ENCODE peak calls at places on chromosomes 7 and 10, in seven cellular contexts. One of them, this sample, is unnamed. For H3K36me3, the result is how much of the 10 kb centered on the place peaks cover.

GRCh38 chr7:63077841-63078240 is 920.8 kb upstream of the ZNF722 start:
- DNase-seq in Panc1: no peak
- DNase-seq in psoas muscle: no peak
- DNase-seq in lung: peak
- DNase-seq in BJ: no peak
- DNase-seq in suprapubic skin: no peak
- DNase-seq in thoracic aorta: no peak
- DNase-seq in this sample: no peak

GRCh38 chr7:13727279-13727678 is 262.2 kb downstream of the ETV1 start:
- DNase-seq in Panc1: no peak
- DNase-seq in thoracic aorta: no peak
- DNase-seq in psoas muscle: no peak
- DNase-seq in BJ: no peak
- DNase-seq in suprapubic skin: no peak
- DNase-seq in lung: peak
- DNase-seq in this sample: no peak

GRCh38 chr7:37352974-37353948 is 95.4 kb downstream of the ELMO1 start:
- DNase-seq in Panc1: peak
- DNase-seq in thoracic aorta: no peak
- DNase-seq in suprapubic skin: no peak
- DNase-seq in BJ: no peak
- DNase-seq in psoas muscle: no peak
- DNase-seq in lung: no peak
- DNase-seq in this sample: no peak

GRCh38 chr7:93935112-93935511 is 13.6 kb downstream of the GNG11 start:
- DNase-seq in BJ: no peak
- DNase-seq in psoas muscle: no peak
- DNase-seq in Panc1: no peak
- DNase-seq in lung: no peak
- DNase-seq in thoracic aorta: no peak
- DNase-seq in suprapubic skin: no peak
- DNase-seq in this sample: no peak

GRCh38 chr10:116757246-116757645 is 14.9 kb upstream of the HSPA12A start:
- DNase-seq in psoas muscle: no peak
- DNase-seq in thoracic aorta: no peak
- DNase-seq in suprapubic skin: no peak
- DNase-seq in BJ: no peak
- DNase-seq in Panc1: no peak
- DNase-seq in lung: no peak
- DNase-seq in this sample: no peak

GRCh38 chr10:84201244-84201606 is 6.9 kb downstream of the CDHR1 start:
- DNase-seq in suprapubic skin: no peak
- DNase-seq in psoas muscle: no peak
- DNase-seq in lung: no peak
- DNase-seq in Panc1: no peak
- DNase-seq in thoracic aorta: no peak
- DNase-seq in BJ: no peak
- DNase-seq in this sample: no peak

GRCh38 chr7:79293655-79294142 is 159.8 kb downstream of the MAGI2 start:
- DNase-seq in BJ: no peak
- DNase-seq in suprapubic skin: no peak
- DNase-seq in thoracic aorta: no peak
- DNase-seq in psoas muscle: no peak
- DNase-seq in Panc1: peak
- DNase-seq in lung: peak
- DNase-seq in this sample: no peak

GRCh38 chr10:80462986-80463741 is 9.1 kb downstream of the TSPAN14 start:
- DNase-seq in psoas muscle: no peak
- DNase-seq in thoracic aorta: no peak
- DNase-seq in suprapubic skin: no peak
- DNase-seq in lung: no peak
- DNase-seq in BJ: peak
- DNase-seq in Panc1: no peak
- DNase-seq in this sample: no peak

GRCh38 chr7:141203177-141203576 is 129.3 kb downstream of the TMEM178B start:
- DNase-seq in BJ: no peak
- DNase-seq in suprapubic skin: no peak
- DNase-seq in thoracic aorta: no peak
- DNase-seq in psoas muscle: no peak
- DNase-seq in lung: no peak
- DNase-seq in Panc1: no peak
- DNase-seq in this sample: no peak

GRCh38 chr10:51273572-51273971 is 199.3 kb downstream of the PRKG1 start:
- DNase-seq in BJ: no peak
- DNase-seq in lung: no peak
- DNase-seq in thoracic aorta: no peak
- DNase-seq in Panc1: no peak
- DNase-seq in suprapubic skin: no peak
- DNase-seq in psoas muscle: no peak
- DNase-seq in this sample: no peak

GRCh38 chr7:96349572-96349971 is 27.7 kb upstream of the SLC25A13 start:
- DNase-seq in thoracic aorta: no peak
- DNase-seq in suprapubic skin: no peak
- DNase-seq in Panc1: no peak
- DNase-seq in psoas muscle: no peak
- DNase-seq in lung: no peak
- DNase-seq in BJ: no peak
- DNase-seq in this sample: no peak

GRCh38 chr7:41918597-41918996 is 215.7 kb upstream of the INHBA start:
- DNase-seq in Panc1: no peak
- DNase-seq in thoracic aorta: no peak
- DNase-seq in BJ: peak
- DNase-seq in lung: peak
- DNase-seq in suprapubic skin: no peak
- DNase-seq in psoas muscle: no peak
- DNase-seq in this sample: peak

GRCh38 chr10:133195096-133195495 is 34.9 kb upstream of the UTF1 start:
- DNase-seq in psoas muscle: no peak
- DNase-seq in thoracic aorta: no peak
- DNase-seq in BJ: no peak
- DNase-seq in Panc1: no peak
- DNase-seq in suprapubic skin: no peak
- DNase-seq in lung: no peak
- DNase-seq in this sample: no peak

GRCh38 chr10:2978111-2978510 is 89.2 kb upstream of the PFKP start:
- DNase-seq in Panc1: peak
- DNase-seq in thoracic aorta: no peak
- DNase-seq in psoas muscle: no peak
- DNase-seq in lung: no peak
- DNase-seq in suprapubic skin: no peak
- DNase-seq in BJ: no peak
- DNase-seq in this sample: no peak

GRCh38 chr7:96658011-96658391 is 51.6 kb downstream of the SEM1 start:
- DNase-seq in psoas muscle: no peak
- DNase-seq in lung: no peak
- DNase-seq in Panc1: no peak
- DNase-seq in suprapubic skin: no peak
- DNase-seq in thoracic aorta: no peak
- DNase-seq in BJ: no peak
- DNase-seq in this sample: no peak

GRCh38 chr7:151940048-151940845 is 16.0 kb upstream of the GALNTL5 start:
- DNase-seq in lung: no peak
- DNase-seq in BJ: peak
- DNase-seq in psoas muscle: peak
- DNase-seq in thoracic aorta: no peak
- DNase-seq in Panc1: peak
- DNase-seq in suprapubic skin: no peak
- DNase-seq in this sample: no peak

GRCh38 chr7:129872054-129872453 is 80.7 kb downstream of the UBE2H start:
- DNase-seq in thoracic aorta: no peak
- DNase-seq in Panc1: no peak
- DNase-seq in psoas muscle: no peak
- DNase-seq in BJ: no peak
- DNase-seq in lung: no peak
- DNase-seq in suprapubic skin: no peak
- DNase-seq in this sample: no peak

GRCh38 chr10:130662775-130663174 is 526.6 kb downstream of the GLRX3 start:
- DNase-seq in psoas muscle: no peak
- DNase-seq in Panc1: no peak
- DNase-seq in thoracic aorta: no peak
- DNase-seq in BJ: no peak
- DNase-seq in suprapubic skin: no peak
- DNase-seq in lung: no peak
- DNase-seq in this sample: no peak

GRCh38 chr10:60310746-60311145 is 78.9 kb downstream of the ANK3 start:
- DNase-seq in lung: no peak
- DNase-seq in thoracic aorta: no peak
- DNase-seq in psoas muscle: no peak
- DNase-seq in suprapubic skin: no peak
- DNase-seq in BJ: no peak
- DNase-seq in Panc1: no peak
- DNase-seq in this sample: no peak

GRCh38 chr7:94423865-94424264 is 29.2 kb downstream of the COL1A2 start:
- DNase-seq in thoracic aorta: no peak
- DNase-seq in lung: no peak
- DNase-seq in Panc1: no peak
- DNase-seq in BJ: peak
- DNase-seq in psoas muscle: no peak
- DNase-seq in suprapubic skin: no peak
- DNase-seq in this sample: no peak

GRCh38 chr7:143375298-143376034 is 5.7 kb upstream of the ZYX start:
- DNase-seq in BJ: no peak
- DNase-seq in suprapubic skin: no peak
- DNase-seq in Panc1: no peak
- DNase-seq in thoracic aorta: no peak
- DNase-seq in psoas muscle: no peak
- DNase-seq in lung: no peak
- DNase-seq in this sample: no peak

GRCh38 chr7:7125993-7126392 is 56.4 kb upstream of the C1GALT1 start:
- DNase-seq in psoas muscle: no peak
- DNase-seq in suprapubic skin: no peak
- DNase-seq in BJ: no peak
- DNase-seq in lung: no peak
- DNase-seq in thoracic aorta: no peak
- DNase-seq in Panc1: no peak
- DNase-seq in this sample: no peak

GRCh38 chr10:19169684-19170083 is 121.1 kb downstream of the MALRD1 start:
- DNase-seq in suprapubic skin: no peak
- DNase-seq in thoracic aorta: no peak
- DNase-seq in lung: no peak
- DNase-seq in BJ: no peak
- DNase-seq in Panc1: no peak
- DNase-seq in psoas muscle: no peak
- DNase-seq in this sample: peak

GRCh38 chr7:158733220-158733519 is 28.6 kb upstream of the NCAPG2 start:
- DNase-seq in psoas muscle: no peak
- DNase-seq in BJ: no peak
- DNase-seq in thoracic aorta: no peak
- DNase-seq in suprapubic skin: no peak
- DNase-seq in lung: no peak
- DNase-seq in Panc1: no peak
- DNase-seq in this sample: no peak
- H3K4me3 ChIP-seq in psoas muscle: no peak
- H3K4me3 ChIP-seq in BJ: no peak
- H3K4me3 ChIP-seq in thoracic aorta: no peak
- H3K4me3 ChIP-seq in suprapubic skin: no peak
- H3K4me3 ChIP-seq in lung: no peak
- H3K4me3 ChIP-seq in Panc1: no peak
- H3K4me3 ChIP-seq in this sample: no peak

GRCh38 chr10:78215645-78216044 is 182.0 kb downstream of the RPS24 start:
- DNase-seq in thoracic aorta: peak
- DNase-seq in BJ: peak
- DNase-seq in Panc1: no peak
- DNase-seq in suprapubic skin: peak
- DNase-seq in lung: no peak
- DNase-seq in psoas muscle: peak
- DNase-seq in this sample: no peak

GRCh38 chr10:78222096-78222790 is 188.6 kb downstream of the RPS24 start:
- DNase-seq in lung: no peak
- DNase-seq in BJ: no peak
- DNase-seq in psoas muscle: no peak
- DNase-seq in thoracic aorta: no peak
- DNase-seq in Panc1: no peak
- DNase-seq in suprapubic skin: no peak
- DNase-seq in this sample: no peak

GRCh38 chr10:78220781-78221180 is 187.1 kb downstream of the RPS24 start:
- DNase-seq in thoracic aorta: no peak
- DNase-seq in suprapubic skin: no peak
- DNase-seq in Panc1: no peak
- DNase-seq in BJ: no peak
- DNase-seq in lung: no peak
- DNase-seq in psoas muscle: no peak
- DNase-seq in this sample: no peak

GRCh38 chr10:78214931-78215330 is 181.3 kb downstream of the RPS24 start:
- DNase-seq in suprapubic skin: no peak
- DNase-seq in Panc1: no peak
- DNase-seq in thoracic aorta: no peak
- DNase-seq in psoas muscle: no peak
- DNase-seq in lung: no peak
- DNase-seq in BJ: no peak
- DNase-seq in this sample: no peak

GRCh38 chr10:78218833-78219490 is 185.3 kb downstream of the RPS24 start:
- DNase-seq in thoracic aorta: no peak
- DNase-seq in Panc1: no peak
- DNase-seq in BJ: no peak
- DNase-seq in psoas muscle: no peak
- DNase-seq in lung: no peak
- DNase-seq in suprapubic skin: no peak
- DNase-seq in this sample: no peak
- H3K36me3 ChIP-seq in thoracic aorta: under half
- H3K36me3 ChIP-seq in Panc1: under half
- H3K36me3 ChIP-seq in BJ: under half
- H3K36me3 ChIP-seq in psoas muscle: under half
- H3K36me3 ChIP-seq in lung: under half
- H3K36me3 ChIP-seq in suprapubic skin: under half
- H3K36me3 ChIP-seq in this sample: under half

DNA sequence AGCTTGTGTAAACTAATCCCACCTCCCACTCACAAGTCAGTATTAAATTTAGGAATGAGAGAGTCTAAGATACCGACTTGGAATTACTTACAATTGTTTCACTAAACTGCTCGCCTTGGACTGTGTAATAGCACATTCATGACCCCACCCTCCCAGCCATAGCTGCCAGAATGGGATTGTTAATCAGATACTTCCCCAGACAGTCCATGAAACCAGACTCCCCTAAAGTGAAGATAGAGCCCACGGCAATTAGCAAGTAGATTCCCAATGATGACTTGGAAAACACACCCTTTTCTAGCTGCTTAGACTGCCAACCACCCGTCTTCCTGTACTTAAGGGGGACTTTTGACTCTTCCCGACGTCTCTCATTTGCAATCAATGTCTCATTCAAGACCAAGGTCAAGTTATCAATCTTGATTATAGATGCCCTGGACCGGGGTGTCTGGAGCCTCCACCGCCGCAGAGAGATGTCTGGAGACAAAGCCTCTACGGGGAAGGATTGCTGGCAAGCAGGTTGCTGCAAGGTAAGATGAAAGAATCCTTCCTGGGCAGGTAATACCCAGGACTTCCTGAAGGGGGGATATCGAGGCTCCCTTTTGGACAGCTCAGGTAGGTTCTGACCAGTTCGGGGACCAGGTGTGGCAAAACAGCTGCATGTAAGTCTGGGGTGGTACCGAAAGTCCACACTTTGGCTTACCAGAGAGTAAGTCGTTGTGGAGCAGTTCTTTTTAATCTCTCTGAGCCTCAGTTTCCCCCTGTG is 12.6 kb upstream of the CUX1 start:
- DNase-seq in lung: no peak
- DNase-seq in BJ: no peak
- DNase-seq in suprapubic skin: no peak
- DNase-seq in psoas muscle: no peak
- DNase-seq in Panc1: no peak
- DNase-seq in thoracic aorta: no peak
- DNase-seq in this sample: no peak
- TF ChIP-seq CTCF in lung: no peak
- TF ChIP-seq CTCF in BJ: no peak
- TF ChIP-seq CTCF in suprapubic skin: peak
- TF ChIP-seq CTCF in psoas muscle: no peak
- TF ChIP-seq CTCF in Panc1: no peak
- TF ChIP-seq CTCF in thoracic aorta: no peak
- TF ChIP-seq CTCF in this sample: peak

GRCh38 chr10:132036153-132036886 is 29.4 kb upstream of the JAKMIP3 start:
- DNase-seq in lung: no peak
- DNase-seq in BJ: no peak
- DNase-seq in psoas muscle: no peak
- DNase-seq in thoracic aorta: no peak
- DNase-seq in Panc1: no peak
- DNase-seq in suprapubic skin: no peak
- DNase-seq in this sample: no peak
- H3K4me3 ChIP-seq in lung: no peak
- H3K4me3 ChIP-seq in BJ: peak
- H3K4me3 ChIP-seq in psoas muscle: peak
- H3K4me3 ChIP-seq in thoracic aorta: peak
- H3K4me3 ChIP-seq in Panc1: peak
- H3K4me3 ChIP-seq in suprapubic skin: peak
- H3K4me3 ChIP-seq in this sample: peak

This sample was measured in kidney epithelial cell.